ENCODE peak calls at places on chromosome 18, in six cellular contexts. One of them, this sample, is unnamed.

GRCh38 chr18:37398248-37398920 is 167.2 kb downstream of the CELF4 start:
- DNase-seq in fibroblast of pulmonary artery: no peak
- DNase-seq in endodermal cell: no peak
- DNase-seq in fibroblast of mammary gland: no peak
- DNase-seq in Calu3: no peak
- DNase-seq in Peyer's patch: no peak
- DNase-seq in this sample: no peak

GRCh38 chr18:1917546-1917945 is 653.8 kb downstream of the METTL4 start:
- DNase-seq in fibroblast of pulmonary artery: no peak
- DNase-seq in endodermal cell: no peak
- DNase-seq in fibroblast of mammary gland: no peak
- DNase-seq in Calu3: no peak
- DNase-seq in Peyer's patch: no peak
- DNase-seq in this sample: no peak

GRCh38 chr18:24296273-24296672 is 101.4 kb downstream of the OSBPL1A start:
- DNase-seq in fibroblast of pulmonary artery: no peak
- DNase-seq in endodermal cell: no peak
- DNase-seq in fibroblast of mammary gland: no peak
- DNase-seq in Calu3: no peak
- DNase-seq in Peyer's patch: no peak
- DNase-seq in this sample: no peak

GRCh38 chr18:46892842-46893241 is 24.5 kb downstream of the PIAS2 start:
- DNase-seq in fibroblast of pulmonary artery: no peak
- DNase-seq in endodermal cell: no peak
- DNase-seq in fibroblast of mammary gland: no peak
- DNase-seq in Calu3: no peak
- DNase-seq in Peyer's patch: no peak
- DNase-seq in this sample: no peak

GRCh38 chr18:9706081-9706935 is 1.8 kb upstream of the RAB31 start:
- DNase-seq in fibroblast of pulmonary artery: no peak
- DNase-seq in endodermal cell: no peak
- DNase-seq in fibroblast of mammary gland: no peak
- DNase-seq in Calu3: no peak
- DNase-seq in Peyer's patch: no peak
- DNase-seq in this sample: no peak

GRCh38 chr18:58862404-58862803 is 2.3 kb upstream of the ZNF532 start:
- DNase-seq in fibroblast of pulmonary artery: no peak
- DNase-seq in endodermal cell: peak; percentile 67
- DNase-seq in fibroblast of mammary gland: no peak
- DNase-seq in Calu3: no peak
- DNase-seq in Peyer's patch: peak; percentile 34
- DNase-seq in this sample: no peak

GRCh38 chr18:40810371-40810770 is 1144.7 kb upstream of the PIK3C3 start:
- DNase-seq in fibroblast of pulmonary artery: peak; percentile 24
- DNase-seq in endodermal cell: no peak
- DNase-seq in fibroblast of mammary gland: peak; percentile 52
- DNase-seq in Calu3: no peak
- DNase-seq in Peyer's patch: no peak
- DNase-seq in this sample: no peak

GRCh38 chr18:76670564-76671288 is 151.6 kb upstream of the ZNF236 start:
- DNase-seq in fibroblast of pulmonary artery: no peak
- DNase-seq in endodermal cell: peak; percentile 5
- DNase-seq in fibroblast of mammary gland: no peak
- DNase-seq in Calu3: no peak
- DNase-seq in Peyer's patch: no peak
- DNase-seq in this sample: no peak

GRCh38 chr18:11320981-11321380 is 171.6 kb upstream of the PIEZO2 start:
- DNase-seq in fibroblast of pulmonary artery: peak; percentile 49
- DNase-seq in endodermal cell: no peak
- DNase-seq in fibroblast of mammary gland: peak; percentile 81
- DNase-seq in Calu3: no peak
- DNase-seq in Peyer's patch: no peak
- DNase-seq in this sample: no peak

GRCh38 chr18:9513971-9514512 is 38.7 kb downstream of the RALBP1 start:
- DNase-seq in fibroblast of pulmonary artery: peak; percentile 60
- DNase-seq in endodermal cell: no peak
- DNase-seq in fibroblast of mammary gland: peak; percentile 57
- DNase-seq in Calu3: no peak
- DNase-seq in Peyer's patch: no peak
- DNase-seq in this sample: no peak

GRCh38 chr18:42030586-42031182 is 75.7 kb downstream of the PIK3C3 start:
- DNase-seq in fibroblast of pulmonary artery: peak; percentile 44
- DNase-seq in endodermal cell: peak; percentile 83
- DNase-seq in fibroblast of mammary gland: peak; percentile 20
- DNase-seq in Calu3: peak; percentile 37
- DNase-seq in Peyer's patch: no peak
- DNase-seq in this sample: no peak

GRCh38 chr18:77218642-77219041 is 31.0 kb upstream of the GALR1 start:
- DNase-seq in fibroblast of pulmonary artery: no peak
- DNase-seq in endodermal cell: no peak
- DNase-seq in fibroblast of mammary gland: no peak
- DNase-seq in Calu3: no peak
- DNase-seq in Peyer's patch: no peak
- DNase-seq in this sample: no peak

GRCh38 chr18:49764032-49764431 is 49.3 kb downstream of the ACAA2 start:
- DNase-seq in fibroblast of pulmonary artery: peak; percentile 68
- DNase-seq in endodermal cell: no peak
- DNase-seq in fibroblast of mammary gland: peak; percentile 7
- DNase-seq in Calu3: no peak
- DNase-seq in Peyer's patch: no peak
- DNase-seq in this sample: no peak

GRCh38 chr18:79166702-79167101 is 97.5 kb downstream of the ATP9B start:
- DNase-seq in fibroblast of pulmonary artery: no peak
- DNase-seq in endodermal cell: no peak
- DNase-seq in fibroblast of mammary gland: no peak
- DNase-seq in Calu3: no peak
- DNase-seq in Peyer's patch: no peak
- DNase-seq in this sample: no peak

GRCh38 chr18:79863946-79864725 is 66.4 kb downstream of the KCNG2 start:
- DNase-seq in fibroblast of pulmonary artery: no peak
- DNase-seq in endodermal cell: peak; percentile 38
- DNase-seq in fibroblast of mammary gland: no peak
- DNase-seq in Calu3: no peak
- DNase-seq in Peyer's patch: peak; percentile 40
- DNase-seq in this sample: no peak

GRCh38 chr18:10924290-10924689 is 225.1 kb downstream of the PIEZO2 start:
- DNase-seq in fibroblast of pulmonary artery: no peak
- DNase-seq in endodermal cell: no peak
- DNase-seq in fibroblast of mammary gland: no peak
- DNase-seq in Calu3: no peak
- DNase-seq in Peyer's patch: no peak
- DNase-seq in this sample: no peak

GRCh38 chr18:41982942-41983660 is 28.1 kb downstream of the PIK3C3 start:
- DNase-seq in fibroblast of pulmonary artery: no peak
- DNase-seq in endodermal cell: no peak
- DNase-seq in fibroblast of mammary gland: no peak
- DNase-seq in Calu3: no peak
- DNase-seq in Peyer's patch: no peak
- DNase-seq in this sample: no peak

GRCh38 chr18:68843467-68844089 is 45.7 kb downstream of the CCDC102B start:
- DNase-seq in fibroblast of pulmonary artery: peak; percentile 31
- DNase-seq in endodermal cell: no peak
- DNase-seq in fibroblast of mammary gland: peak; percentile 23
- DNase-seq in Calu3: no peak
- DNase-seq in Peyer's patch: no peak
- DNase-seq in this sample: no peak

GRCh38 chr18:24731158-24731557 is 270.7 kb downstream of the HRH4 start:
- DNase-seq in fibroblast of pulmonary artery: no peak
- DNase-seq in endodermal cell: no peak
- DNase-seq in fibroblast of mammary gland: no peak
- DNase-seq in Calu3: no peak
- DNase-seq in Peyer's patch: no peak
- DNase-seq in this sample: no peak

GRCh38 chr18:31101148-31102019 is 837 bp downstream of the DSC2 start:
- DNase-seq in fibroblast of pulmonary artery: peak; percentile 39
- DNase-seq in endodermal cell: peak; percentile 92
- DNase-seq in fibroblast of mammary gland: no peak
- DNase-seq in Calu3: peak; percentile 73
- DNase-seq in Peyer's patch: peak; percentile 80
- DNase-seq in this sample: no peak

GRCh38 chr18:60663060-60663989 is 290.8 kb upstream of the MC4R start:
- DNase-seq in fibroblast of pulmonary artery: no peak
- DNase-seq in endodermal cell: no peak
- DNase-seq in fibroblast of mammary gland: no peak
- DNase-seq in Calu3: no peak
- DNase-seq in Peyer's patch: no peak
- DNase-seq in this sample: no peak

GRCh38 chr18:2030647-2031046 is 540.7 kb downstream of the METTL4 start:
- DNase-seq in fibroblast of pulmonary artery: no peak
- DNase-seq in endodermal cell: no peak
- DNase-seq in fibroblast of mammary gland: no peak
- DNase-seq in Calu3: no peak
- DNase-seq in Peyer's patch: no peak
- DNase-seq in this sample: no peak

GRCh38 chr18:39313992-39314391 is 1748.4 kb upstream of the CELF4 start:
- DNase-seq in fibroblast of pulmonary artery: no peak
- DNase-seq in endodermal cell: no peak
- DNase-seq in fibroblast of mammary gland: no peak
- DNase-seq in Calu3: peak; percentile 15
- DNase-seq in Peyer's patch: no peak
- DNase-seq in this sample: no peak

GRCh38 chr18:48932822-48933510 is 17.8 kb downstream of the SMAD7 start:
- DNase-seq in fibroblast of pulmonary artery: peak; percentile 44
- DNase-seq in endodermal cell: no peak
- DNase-seq in fibroblast of mammary gland: no peak
- DNase-seq in Calu3: no peak
- DNase-seq in Peyer's patch: no peak
- DNase-seq in this sample: peak; percentile 64

GRCh38 chr18:57134564-57135211 is 12.2 kb upstream of the BOD1L2 start:
- DNase-seq in fibroblast of pulmonary artery: no peak
- DNase-seq in endodermal cell: peak; percentile 54
- DNase-seq in fibroblast of mammary gland: no peak
- DNase-seq in Calu3: no peak
- DNase-seq in Peyer's patch: no peak
- DNase-seq in this sample: no peak

GRCh38 chr18:57141208-57142129 is 5.4 kb upstream of the BOD1L2 start:
- DNase-seq in fibroblast of pulmonary artery: no peak
- DNase-seq in endodermal cell: no peak
- DNase-seq in fibroblast of mammary gland: no peak
- DNase-seq in Calu3: peak; percentile 86
- DNase-seq in Peyer's patch: peak; percentile 83
- DNase-seq in this sample: no peak

GRCh38 chr18:57131782-57132181 is 15.1 kb upstream of the BOD1L2 start:
- DNase-seq in fibroblast of pulmonary artery: no peak
- DNase-seq in endodermal cell: no peak
- DNase-seq in fibroblast of mammary gland: no peak
- DNase-seq in Calu3: no peak
- DNase-seq in Peyer's patch: no peak
- DNase-seq in this sample: no peak

GRCh38 chr18:57137847-57138246 is 9.0 kb upstream of the BOD1L2 start:
- DNase-seq in fibroblast of pulmonary artery: no peak
- DNase-seq in endodermal cell: no peak
- DNase-seq in fibroblast of mammary gland: no peak
- DNase-seq in Calu3: no peak
- DNase-seq in Peyer's patch: no peak
- DNase-seq in this sample: no peak

GRCh38 chr18:57135705-57136104 is 11.2 kb upstream of the BOD1L2 start:
- DNase-seq in fibroblast of pulmonary artery: no peak
- DNase-seq in endodermal cell: no peak
- DNase-seq in fibroblast of mammary gland: no peak
- DNase-seq in Calu3: no peak
- DNase-seq in Peyer's patch: no peak
- DNase-seq in this sample: no peak
- TF ChIP-seq CTCF in fibroblast of pulmonary artery: no peak
- TF ChIP-seq CTCF in endodermal cell: peak; percentile 69
- TF ChIP-seq CTCF in fibroblast of mammary gland: peak; percentile 14
- TF ChIP-seq CTCF in Calu3: no peak
- TF ChIP-seq CTCF in Peyer's patch: no peak
- TF ChIP-seq CTCF in this sample: no peak

GRCh38 chr18:35041752-35042379 is 653 bp downstream of the MAPRE2 start:
- DNase-seq in fibroblast of pulmonary artery: no peak
- DNase-seq in endodermal cell: peak; percentile 59
- DNase-seq in fibroblast of mammary gland: no peak
- DNase-seq in Calu3: peak; percentile 4
- DNase-seq in Peyer's patch: no peak
- DNase-seq in this sample: no peak
- TF ChIP-seq CTCF in fibroblast of pulmonary artery: no peak
- TF ChIP-seq CTCF in endodermal cell: peak; percentile 40
- TF ChIP-seq CTCF in fibroblast of mammary gland: no peak
- TF ChIP-seq CTCF in Calu3: no peak
- TF ChIP-seq CTCF in Peyer's patch: no peak
- TF ChIP-seq CTCF in this sample: no peak

GRCh38 chr18:8426401-8426800 is 182.8 kb upstream of the RAB12 start:
- DNase-seq in fibroblast of pulmonary artery: no peak
- DNase-seq in endodermal cell: peak; percentile 91
- DNase-seq in fibroblast of mammary gland: no peak
- DNase-seq in Calu3: peak; percentile 28
- DNase-seq in Peyer's patch: no peak
- DNase-seq in this sample: no peak
- TF ChIP-seq CTCF in fibroblast of pulmonary artery: peak; percentile 18
- TF ChIP-seq CTCF in endodermal cell: peak; percentile 83
- TF ChIP-seq CTCF in fibroblast of mammary gland: peak; percentile 7
- TF ChIP-seq CTCF in Calu3: peak; percentile 50
- TF ChIP-seq CTCF in Peyer's patch: no peak
- TF ChIP-seq CTCF in this sample: no peak

GRCh38 chr18:5717241-5717640 is 173.4 kb upstream of the EPB41L3 start:
- DNase-seq in fibroblast of pulmonary artery: no peak
- DNase-seq in endodermal cell: no peak
- DNase-seq in fibroblast of mammary gland: no peak
- DNase-seq in Calu3: no peak
- DNase-seq in Peyer's patch: no peak
- DNase-seq in this sample: no peak
- TF ChIP-seq CTCF in fibroblast of pulmonary artery: no peak
- TF ChIP-seq CTCF in endodermal cell: no peak
- TF ChIP-seq CTCF in fibroblast of mammary gland: no peak
- TF ChIP-seq CTCF in Calu3: no peak
- TF ChIP-seq CTCF in Peyer's patch: no peak
- TF ChIP-seq CTCF in this sample: no peak

DNA sequence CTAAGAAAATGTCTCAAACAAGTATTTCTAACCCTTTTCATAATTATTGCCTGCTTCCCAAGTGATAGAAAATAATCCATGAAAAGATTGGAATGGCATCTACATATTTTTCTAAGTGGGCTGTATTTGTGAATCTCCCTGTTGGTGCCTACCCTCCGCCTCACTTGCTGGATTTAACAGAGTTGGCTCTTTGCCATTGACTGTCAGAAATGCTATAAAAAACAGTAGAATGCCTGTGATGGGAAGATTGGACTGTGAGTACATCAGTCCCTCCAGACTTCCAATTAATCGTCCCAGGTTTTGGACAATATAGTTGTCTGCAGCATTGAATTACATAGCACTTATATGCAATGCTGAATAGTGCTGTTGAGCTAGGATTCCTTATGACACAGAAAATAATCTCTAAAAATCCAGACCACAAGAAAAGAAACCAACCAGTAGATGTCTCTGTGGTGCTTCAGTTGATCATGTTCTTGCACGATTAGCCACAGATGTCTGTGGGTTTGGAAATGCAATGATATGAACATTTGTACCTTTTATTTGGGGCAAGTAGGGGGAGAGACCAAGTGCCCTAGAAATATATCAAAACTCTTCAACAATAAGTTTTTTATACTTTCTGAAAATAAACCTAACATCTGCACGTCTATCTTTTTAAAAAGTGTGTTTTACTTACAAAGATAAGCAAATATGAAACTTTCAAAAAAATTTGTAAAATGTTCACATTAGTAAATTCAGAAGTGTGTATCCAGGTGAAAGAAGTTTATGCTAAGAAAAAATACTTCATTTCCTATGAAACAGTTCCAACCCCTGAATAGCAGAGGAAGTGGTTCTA is 88.5 kb downstream of the DYNAP start:
- DNase-seq in fibroblast of pulmonary artery: peak; percentile 93
- DNase-seq in endodermal cell: no peak
- DNase-seq in fibroblast of mammary gland: peak; percentile 89
- DNase-seq in Calu3: peak; percentile 46
- DNase-seq in Peyer's patch: no peak
- DNase-seq in this sample: no peak
- TF ChIP-seq CTCF in fibroblast of pulmonary artery: peak; percentile 64
- TF ChIP-seq CTCF in endodermal cell: peak; percentile 79
- TF ChIP-seq CTCF in fibroblast of mammary gland: peak; percentile 61
- TF ChIP-seq CTCF in Calu3: peak; percentile 25
- TF ChIP-seq CTCF in Peyer's patch: peak; percentile 73
- TF ChIP-seq CTCF in this sample: no peak